ENCODE peak calls at places on chromosome 11, in nine cellular contexts. Q is AG09309; L is stimulated activated CD4-positive, alpha-beta T cell treated with anti-CD3 and anti-CD28 coated beads, Interleukin-12 subunit alpha, Interleukin-12 subunit beta, amount 100 ng/mL, for 24 hours; U is stomach; I is effector memory CD8-positive, alpha-beta T cell; N is body of pancreas; D is activated CD4-positive, alpha-beta T cell treated with anti-CD3 and anti-CD28 coated beads for 24 hours; M is H9; Y is activated CD4-positive, alpha-beta memory T cell treated with anti-CD3 and anti-CD28 coated beads for 36 hours. J is an unnamed sample.

GRCh38 chr11:87092567-87092966 is 54.8 kb downstream of the TMEM135 start:
- DNase-seq in Q (no peak), U (no peak), N (no peak), I (no peak), L (no peak), Y (no peak), D (no peak), M (no peak), J (no peak)

GRCh38 chr11:128593281-128593680 is 5.9 kb upstream of the ETS1 start:
- DNase-seq in D (no peak), U (no peak), I (no peak), Y (no peak), L (no peak), M (peak; percentile 64), Q (no peak), N (no peak), J (peak; percentile 72)

GRCh38 chr11:44809283-44809682 is 82.5 kb downstream of the TSPAN18 start:
- DNase-seq in Q (no peak), L (no peak), Y (no peak), N (no peak), D (no peak), M (no peak), U (no peak), I (no peak), J (no peak)

GRCh38 chr11:119701591-119702260 is 27.3 kb downstream of the NECTIN1 start:
- DNase-seq in I (no peak), M (no peak), U (no peak), N (no peak), D (no peak), Q (no peak), Y (no peak), L (no peak), J (no peak)

GRCh38 chr11:65473275-65473860 is 25.5 kb upstream of the MALAT1 start:
- DNase-seq in I (no peak), Y (no peak), Q (no peak), N (no peak), D (no peak), M (no peak), U (no peak), L (no peak), J (peak; percentile 29)

GRCh38 chr11:76752321-76753175 is 30.6 kb upstream of the TSKU start:
- DNase-seq in I (no peak), Y (no peak), U (peak; percentile 71), D (no peak), L (no peak), N (peak; percentile 61), M (no peak), Q (peak; percentile 85), J (peak; percentile 96)

GRCh38 chr11:63242089-63242762 is 1.2 kb downstream of the SLC22A25 start:
- DNase-seq in Y (no peak), N (no peak), U (no peak), I (no peak), M (no peak), D (no peak), Q (no peak), L (no peak), J (no peak)

GRCh38 chr11:119108151-119108856 is 1.2 kb downstream of the C2CD2L start:
- DNase-seq in L (no peak), D (no peak), N (peak; percentile 49), M (peak; percentile 58), U (peak; percentile 53), I (no peak), Y (peak; percentile 60), Q (no peak), J (peak; percentile 37)

GRCh38 chr11:28505216-28505615 is 397.0 kb downstream of the METTL15 start:
- DNase-seq in N (no peak), Q (no peak), M (no peak), U (no peak), L (no peak), I (no peak), Y (no peak), D (no peak), J (no peak)

GRCh38 chr11:64713031-64713780 is 9.8 kb downstream of the NRXN2 start:
- DNase-seq in Q (no peak), L (no peak), Y (peak; percentile 19), I (no peak), U (peak; percentile 46), D (no peak), N (peak; percentile 51), M (no peak), J (peak; percentile 56)

GRCh38 chr11:70951139-70951804 is 301.1 kb downstream of the SHANK2 start:
- DNase-seq in Y (no peak), N (no peak), U (no peak), I (no peak), M (no peak), L (no peak), Q (no peak), D (no peak), J (peak; percentile 13)

GRCh38 chr11:115161876-115162275 is 342.3 kb downstream of the CADM1 start:
- DNase-seq in I (no peak), N (no peak), Y (no peak), L (no peak), D (no peak), M (no peak), U (no peak), Q (no peak), J (no peak)

J was measured in GM23248.